ENCODE peak calls at places on chromosomes 6 and 20, in six cellular contexts. One of them, this sample, is unnamed.
A peak's percentile ranks its signal among the peaks of the same experiment; 100 is the strongest.

GRCh38 chr6:129683606-129684322 is 26.2 kb downstream of the ARHGAP18 start:
- DNase-seq in posterior vena cava: peak; percentile 90
- DNase-seq in GM12891: peak; percentile 44
- DNase-seq in CD4-positive, alpha-beta memory T cell: peak; percentile 55
- DNase-seq in HTR-8/SVneo: peak; percentile 93
- DNase-seq in cardiac fibroblast: peak; percentile 99
- DNase-seq in this sample: peak; percentile 88

GRCh38 chr20:25280051-25280573 is 32.2 kb downstream of the PYGB start:
- DNase-seq in posterior vena cava: peak; percentile 81
- DNase-seq in GM12891: no peak
- DNase-seq in CD4-positive, alpha-beta memory T cell: no peak
- DNase-seq in HTR-8/SVneo: no peak
- DNase-seq in cardiac fibroblast: no peak
- DNase-seq in this sample: peak; percentile 71

GRCh38 chr20:835220-836045 is 1.9 kb downstream of the FAM110A start:
- DNase-seq in posterior vena cava: peak; percentile 26
- DNase-seq in GM12891: no peak
- DNase-seq in CD4-positive, alpha-beta memory T cell: no peak
- DNase-seq in HTR-8/SVneo: no peak
- DNase-seq in cardiac fibroblast: no peak
- DNase-seq in this sample: peak; percentile 87

GRCh38 chr20:14127831-14128230 is 132.5 kb downstream of the MACROD2 start:
- DNase-seq in posterior vena cava: no peak
- DNase-seq in GM12891: no peak
- DNase-seq in CD4-positive, alpha-beta memory T cell: no peak
- DNase-seq in HTR-8/SVneo: no peak
- DNase-seq in cardiac fibroblast: no peak
- DNase-seq in this sample: no peak

GRCh38 chr6:1118287-1118647 is 193.6 kb upstream of the FOXQ1 start:
- DNase-seq in posterior vena cava: no peak
- DNase-seq in GM12891: no peak
- DNase-seq in CD4-positive, alpha-beta memory T cell: no peak
- DNase-seq in HTR-8/SVneo: no peak
- DNase-seq in cardiac fibroblast: no peak
- DNase-seq in this sample: no peak

GRCh38 chr6:96927660-96928059 is 3.1 kb downstream of the KLHL32 start:
- DNase-seq in posterior vena cava: no peak
- DNase-seq in GM12891: no peak
- DNase-seq in CD4-positive, alpha-beta memory T cell: no peak
- DNase-seq in HTR-8/SVneo: no peak
- DNase-seq in cardiac fibroblast: no peak
- DNase-seq in this sample: no peak

GRCh38 chr6:145815351-145815772 is 767 bp upstream of the FBXO30 start:
- DNase-seq in posterior vena cava: peak; percentile 81
- DNase-seq in GM12891: no peak
- DNase-seq in CD4-positive, alpha-beta memory T cell: no peak
- DNase-seq in HTR-8/SVneo: peak; percentile 32
- DNase-seq in cardiac fibroblast: peak; percentile 30
- DNase-seq in this sample: no peak

GRCh38 chr6:69915346-69915745 is 49.0 kb downstream of the COL19A1 start:
- DNase-seq in posterior vena cava: no peak
- DNase-seq in GM12891: no peak
- DNase-seq in CD4-positive, alpha-beta memory T cell: no peak
- DNase-seq in HTR-8/SVneo: no peak
- DNase-seq in cardiac fibroblast: no peak
- DNase-seq in this sample: no peak

GRCh38 chr6:114096553-114097172 is 125.7 kb upstream of the HDAC2 start:
- DNase-seq in posterior vena cava: no peak
- DNase-seq in GM12891: no peak
- DNase-seq in CD4-positive, alpha-beta memory T cell: peak; percentile 8
- DNase-seq in HTR-8/SVneo: peak; percentile 21
- DNase-seq in cardiac fibroblast: peak; percentile 68
- DNase-seq in this sample: no peak

GRCh38 chr6:34385793-34386195 is 6.7 kb downstream of the NUDT3 start:
- DNase-seq in posterior vena cava: no peak
- DNase-seq in GM12891: no peak
- DNase-seq in CD4-positive, alpha-beta memory T cell: no peak
- DNase-seq in HTR-8/SVneo: no peak
- DNase-seq in cardiac fibroblast: no peak
- DNase-seq in this sample: no peak

GRCh38 chr6:35478259-35478658 is 10.1 kb downstream of the RPL10A start:
- DNase-seq in posterior vena cava: no peak
- DNase-seq in GM12891: no peak
- DNase-seq in CD4-positive, alpha-beta memory T cell: no peak
- DNase-seq in HTR-8/SVneo: no peak
- DNase-seq in cardiac fibroblast: no peak
- DNase-seq in this sample: no peak

GRCh38 chr6:75210885-75211739 is 5.3 kb upstream of the COL12A1 start:
- DNase-seq in posterior vena cava: no peak
- DNase-seq in GM12891: no peak
- DNase-seq in CD4-positive, alpha-beta memory T cell: peak; percentile 59
- DNase-seq in HTR-8/SVneo: no peak
- DNase-seq in cardiac fibroblast: peak; percentile 86
- DNase-seq in this sample: no peak

GRCh38 chr6:41505084-41506049 is 40.8 kb upstream of the FOXP4 start:
- DNase-seq in posterior vena cava: peak; percentile 96
- DNase-seq in GM12891: peak; percentile 83
- DNase-seq in CD4-positive, alpha-beta memory T cell: no peak
- DNase-seq in HTR-8/SVneo: no peak
- DNase-seq in cardiac fibroblast: peak; percentile 63
- DNase-seq in this sample: peak; percentile 81

GRCh38 chr20:2303693-2304092 is 7.9 kb downstream of the TGM3 start:
- DNase-seq in posterior vena cava: no peak
- DNase-seq in GM12891: no peak
- DNase-seq in CD4-positive, alpha-beta memory T cell: no peak
- DNase-seq in HTR-8/SVneo: no peak
- DNase-seq in cardiac fibroblast: no peak
- DNase-seq in this sample: no peak

GRCh38 chr6:159107451-159108260 is 61.5 kb upstream of the FNDC1 start:
- DNase-seq in posterior vena cava: no peak
- DNase-seq in GM12891: no peak
- DNase-seq in CD4-positive, alpha-beta memory T cell: peak; percentile 61
- DNase-seq in HTR-8/SVneo: no peak
- DNase-seq in cardiac fibroblast: no peak
- DNase-seq in this sample: no peak

GRCh38 chr6:167200806-167201205 is 43.0 kb upstream of the GPR31 start:
- DNase-seq in posterior vena cava: no peak
- DNase-seq in GM12891: no peak
- DNase-seq in CD4-positive, alpha-beta memory T cell: no peak
- DNase-seq in HTR-8/SVneo: no peak
- DNase-seq in cardiac fibroblast: no peak
- DNase-seq in this sample: peak; percentile 46

This sample was measured in cardiac septum.